ENCODE peak calls at places on chromosomes 6 and 20, in ten cellular contexts. E is SW480; K is A549; J is ascending aorta; Y is T-helper 2 cell; A is globus pallidus; Z is epithelial cell of prostate; V is astrocyte of the spinal cord; C is stimulated activated CD4-positive, alpha-beta T cell treated with anti-CD3 and anti-CD28 coated beads, Interleukin-4, amount 100 ng/mL, for 24 hours; F is hepatocyte. M is an unnamed sample.

GRCh38 chr6:77136086-77136485 is 327.2 kb downstream of the HTR1B start:
- DNase-seq in E (no peak), K (no peak), J (no peak), Y (no peak), A (no peak), Z (peak), V (peak), C (no peak), F (no peak), M (no peak)

GRCh38 chr6:52511572-52512151 is 65.2 kb downstream of the TRAM2 start:
- DNase-seq in E (no peak), K (no peak), J (no peak), Y (no peak), A (no peak), Z (no peak), V (no peak), C (no peak), F (no peak), M (no peak)

GRCh38 chr20:50680106-50680960 is 11.0 kb downstream of the RIPOR3 start:
- DNase-seq in E (no peak), K (no peak), J (no peak), Y (no peak), A (no peak), Z (no peak), V (peak), C (no peak), F (peak), M (peak)

GRCh38 chr20:45450097-45450818 is 19.3 kb upstream of the WFDC2 start:
- DNase-seq in E (peak), K (peak), J (no peak), Y (no peak), A (peak), Z (peak), V (peak), C (peak), F (peak), M (peak)

GRCh38 chr20:58706150-58706892 is 13.7 kb downstream of the NPEPL1 start:
- DNase-seq in E (no peak), K (no peak), J (peak), Y (no peak), A (no peak), Z (no peak), V (no peak), C (peak), F (no peak), M (no peak)

GRCh38 chr6:148347076-148348054 is 4.7 kb downstream of the SASH1 start:
- DNase-seq in E (no peak), K (no peak), J (no peak), Y (no peak), A (no peak), Z (no peak), V (no peak), C (no peak), F (no peak), M (no peak)

GRCh38 chr20:10498196-10498595 is 63.1 kb downstream of the SLX4IP start:
- DNase-seq in E (no peak), K (no peak), J (no peak), Y (no peak), A (no peak), Z (no peak), V (no peak), C (no peak), F (no peak), M (no peak)

GRCh38 chr6:11556308-11556707 is 18.8 kb downstream of the TMEM170B start:
- DNase-seq in E (no peak), K (no peak), J (no peak), Y (no peak), A (no peak), Z (no peak), V (no peak), C (no peak), F (no peak), M (no peak)

GRCh38 chr6:106608080-106608668 is 21.1 kb downstream of the RTN4IP1 start:
- DNase-seq in E (peak), K (peak), J (no peak), Y (no peak), A (peak), Z (no peak), V (peak), C (peak), F (peak), M (peak)

GRCh38 chr6:25447570-25447929 is 168.4 kb downstream of the CARMIL1 start:
- DNase-seq in E (no peak), K (no peak), J (no peak), Y (no peak), A (no peak), Z (no peak), V (no peak), C (no peak), F (no peak), M (no peak)

GRCh38 chr6:144899161-144899560 is 614.0 kb downstream of the UTRN start:
- DNase-seq in E (no peak), K (no peak), J (no peak), Y (no peak), A (no peak), Z (no peak), V (peak), C (no peak), F (no peak), M (no peak)

GRCh38 chr6:15292721-15293302 is 46.9 kb downstream of the JARID2 start:
- DNase-seq in E (no peak), K (no peak), J (no peak), Y (no peak), A (no peak), Z (no peak), V (no peak), C (no peak), F (no peak), M (no peak)

GRCh38 chr6:136024711-136025110 is 173.2 kb downstream of the PDE7B start:
- DNase-seq in E (no peak), K (no peak), J (no peak), Y (no peak), A (no peak), Z (no peak), V (no peak), C (no peak), F (no peak), M (no peak)

GRCh38 chr6:94362061-94362864 is 942.9 kb upstream of the EPHA7 start:
- DNase-seq in E (no peak), K (no peak), J (no peak), Y (no peak), A (no peak), Z (no peak), V (no peak), C (no peak), F (peak), M (no peak)

GRCh38 chr6:137043710-137044365 is 927 bp downstream of the IL20RA start:
- DNase-seq in E (no peak), K (peak), J (no peak), Y (no peak), A (peak), Z (no peak), V (peak), C (no peak), F (peak), M (no peak)

GRCh38 chr6:107192739-107193296 is 77.5 kb upstream of the BEND3 start:
- DNase-seq in E (no peak), K (no peak), J (no peak), Y (no peak), A (no peak), Z (no peak), V (no peak), C (no peak), F (no peak), M (no peak)

GRCh38 chr20:1171461-1172093 is 13.2 kb downstream of the TMEM74B start:
- DNase-seq in E (no peak), K (peak), J (no peak), Y (no peak), A (no peak), Z (no peak), V (peak), C (no peak), F (peak), M (peak)

GRCh38 chr20:63957690-63958441 is 1.6 kb upstream of the UCKL1 start:
- DNase-seq in E (no peak), K (peak), J (no peak), Y (no peak), A (no peak), Z (no peak), V (no peak), C (peak), F (peak), M (no peak)

GRCh38 chr20:62476074-62476838 is 461 bp upstream of the GATA5 start:
- DNase-seq in E (no peak), K (peak), J (no peak), Y (no peak), A (no peak), Z (no peak), V (no peak), C (no peak), F (no peak), M (no peak)

GRCh38 chr6:11585426-11586016 is 48.0 kb downstream of the TMEM170B start:
- DNase-seq in E (peak), K (peak), J (no peak), Y (no peak), A (no peak), Z (no peak), V (peak), C (no peak), F (peak), M (peak)

GRCh38 chr6:121876721-121877120 is 441.3 kb downstream of the GJA1 start:
- DNase-seq in E (no peak), K (no peak), J (no peak), Y (no peak), A (no peak), Z (no peak), V (no peak), C (no peak), F (no peak), M (no peak)

GRCh38 chr6:16238057-16238657 is at the start of gene GMPR:
- DNase-seq in E (peak), K (no peak), J (peak), Y (peak), A (no peak), Z (no peak), V (peak), C (peak), F (peak), M (peak)

GRCh38 chr6:162058281-162058875 is 669.2 kb downstream of the PRKN start:
- DNase-seq in E (peak), K (peak), J (no peak), Y (no peak), A (no peak), Z (peak), V (peak), C (no peak), F (peak), M (peak)

GRCh38 chr20:58824843-58825242 is 25.9 kb downstream of the GNAS-AS1 start:
- DNase-seq in E (no peak), K (no peak), J (no peak), Y (no peak), A (no peak), Z (no peak), V (no peak), C (no peak), F (no peak), M (no peak)

GRCh38 chr6:141675957-141676356 is 456.8 kb upstream of the GJE1 start:
- DNase-seq in E (peak), K (peak), J (no peak), Y (no peak), A (no peak), Z (no peak), V (peak), C (no peak), F (no peak), M (no peak)

GRCh38 chr6:97524846-97525245 is 241.8 kb upstream of the MMS22L start:
- DNase-seq in E (no peak), K (no peak), J (no peak), Y (no peak), A (peak), Z (peak), V (peak), C (no peak), F (no peak), M (no peak)

GRCh38 chr20:24991897-24992419 is 593 bp downstream of the APMAP start:
- DNase-seq in E (peak), K (no peak), J (peak), Y (no peak), A (no peak), Z (no peak), V (no peak), C (peak), F (peak), M (peak)

GRCh38 chr20:3380228-3381070 is 27.0 kb downstream of the DNAAF9 start:
- DNase-seq in E (no peak), K (no peak), J (no peak), Y (no peak), A (peak), Z (no peak), V (no peak), C (no peak), F (no peak), M (no peak)

GRCh38 chr20:13142143-13142542 is 78.9 kb upstream of the ISM1 start:
- DNase-seq in E (peak), K (no peak), J (no peak), Y (no peak), A (no peak), Z (no peak), V (peak), C (no peak), F (no peak), M (no peak)

GRCh38 chr6:11426571-11426970 is 111.0 kb upstream of the TMEM170B start:
- DNase-seq in E (no peak), K (no peak), J (no peak), Y (no peak), A (no peak), Z (no peak), V (peak), C (no peak), F (no peak), M (no peak)

GRCh38 chr20:36266189-36266588 is 29.9 kb downstream of the AAR2 start:
- DNase-seq in E (no peak), K (no peak), J (no peak), Y (no peak), A (no peak), Z (no peak), V (no peak), C (no peak), F (no peak), M (no peak)

GRCh38 chr6:3732345-3733141 is 19.0 kb downstream of the PXDC1 start:
- DNase-seq in E (peak), K (peak), J (peak), Y (peak), A (peak), Z (no peak), V (peak), C (peak), F (peak), M (peak)

GRCh38 chr6:72661408-72661807 is 39.5 kb downstream of the KCNQ5 start:
- DNase-seq in E (no peak), K (no peak), J (no peak), Y (no peak), A (no peak), Z (no peak), V (no peak), C (no peak), F (no peak), M (no peak)

GRCh38 chr6:153781306-153781705 is 257.7 kb upstream of the OPRM1 start:
- DNase-seq in E (no peak), K (no peak), J (no peak), Y (no peak), A (no peak), Z (no peak), V (no peak), C (no peak), F (no peak), M (no peak)

GRCh38 chr6:83914953-83915352 is 55.5 kb downstream of the CYB5R4 start:
- DNase-seq in E (no peak), K (no peak), J (no peak), Y (no peak), A (no peak), Z (no peak), V (no peak), C (no peak), F (no peak), M (no peak)

GRCh38 chr6:34207695-34208443 is 28.8 kb upstream of the HMGA1 start:
- DNase-seq in E (no peak), K (no peak), J (no peak), Y (peak), A (no peak), Z (no peak), V (no peak), C (peak), F (no peak), M (no peak)

M was measured in HuH-7.